ENCODE peak calls at places on chromosomes 7 and 10, in nine cellular contexts. F, N, Y, X, B, D, S, E and C are unnamed samples.

GRCh38 chr7:69654381-69654780 is 56.1 kb downstream of the AUTS2 start:
- DNase-seq in F (no peak), N (no peak), Y (no peak), X (no peak), B (no peak), D (no peak), S (peak; percentile 23), E (no peak), C (no peak)

GRCh38 chr7:75638607-75639070 is 100.1 kb downstream of the HIP1 start:
- DNase-seq in F (no peak), N (no peak), Y (peak; percentile 26), X (peak; percentile 53), B (peak; percentile 63), D (no peak), S (peak; percentile 73), E (no peak), C (peak; percentile 56)

GRCh38 chr7:20030915-20031362 is 186.2 kb downstream of the MACC1 start:
- DNase-seq in F (no peak), N (no peak), Y (peak; percentile 50), X (no peak), B (no peak), D (peak; percentile 2), S (no peak), E (no peak), C (no peak)

GRCh38 chr10:117790177-117790576 is 247.6 kb downstream of the EMX2 start:
- DNase-seq in F (no peak), N (no peak), Y (no peak), X (no peak), B (no peak), D (no peak), S (no peak), E (no peak), C (no peak)

GRCh38 chr7:135210818-135211178 is 528 bp downstream of the WDR91 start:
- DNase-seq in F (no peak), N (no peak), Y (peak; percentile 26), X (no peak), B (peak; percentile 8), D (no peak), S (no peak), E (no peak), C (peak; percentile 38)

GRCh38 chr7:130962109-130962508 is 228.1 kb upstream of the KLF14 start:
- DNase-seq in F (no peak), N (no peak), Y (no peak), X (no peak), B (no peak), D (no peak), S (no peak), E (no peak), C (no peak)

GRCh38 chr7:38731195-38731594 is 100.0 kb upstream of the AMPH start:
- DNase-seq in F (no peak), N (no peak), Y (peak; percentile 49), X (no peak), B (no peak), D (no peak), S (no peak), E (no peak), C (no peak)

GRCh38 chr7:43096875-43097274 is 15.6 kb upstream of the HECW1 start:
- DNase-seq in F (no peak), N (no peak), Y (no peak), X (no peak), B (no peak), D (no peak), S (no peak), E (no peak), C (no peak)

GRCh38 chr7:914521-915194 is 38.3 kb downstream of the GET4 start:
- DNase-seq in F (no peak), N (no peak), Y (no peak), X (peak; percentile 11), B (no peak), D (no peak), S (no peak), E (no peak), C (no peak)

GRCh38 chr7:125154930-125155329 is 225.3 kb upstream of the POT1 start:
- DNase-seq in F (no peak), N (no peak), Y (no peak), X (no peak), B (no peak), D (no peak), S (no peak), E (no peak), C (no peak)

GRCh38 chr7:139646566-139646965 is 123.1 kb downstream of the CLEC2L start:
- DNase-seq in F (no peak), N (no peak), Y (no peak), X (no peak), B (no peak), D (no peak), S (no peak), E (no peak), C (no peak)

DNA sequence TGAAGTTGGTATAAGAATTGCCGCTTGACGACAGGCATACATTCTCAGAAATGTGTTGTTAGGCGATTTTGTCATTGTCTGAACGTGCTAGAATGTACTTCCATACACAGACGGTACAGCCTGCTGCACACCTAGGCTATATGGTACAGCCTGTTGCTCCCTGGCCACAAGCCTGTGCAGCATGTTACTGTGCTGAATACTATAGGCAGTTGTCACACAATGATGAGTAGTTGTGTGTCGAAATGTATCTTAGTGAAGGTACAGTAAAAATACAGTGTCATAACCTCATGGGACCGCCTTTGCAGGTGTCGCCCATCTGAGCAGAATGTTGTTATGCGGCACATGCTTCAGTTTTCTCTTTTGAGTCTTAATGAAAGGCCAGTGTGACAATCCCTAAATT is 66.5 kb downstream of the SHH start:
- DNase-seq in F (no peak), N (no peak), Y (no peak), X (no peak), B (no peak), D (no peak), S (no peak), E (no peak), C (no peak)
- H3K4me3 ChIP-seq in F (no peak overlapping the region), N (no peak overlapping the region), Y (no peak overlapping the region), X (no peak overlapping the region), B (no peak overlapping the region), D (no peak overlapping the region), S (no peak overlapping the region), E (no peak overlapping the region), C (no peak overlapping the region)

GRCh38 chr7:105268056-105268455 is 120.7 kb downstream of the SRPK2 start:
- DNase-seq in F (no peak), N (no peak), Y (peak; percentile 87), X (no peak), B (no peak), D (no peak), S (no peak), E (no peak), C (no peak)

GRCh38 chr7:105261689-105262088 is 127.0 kb downstream of the SRPK2 start:
- DNase-seq in F (no peak), N (no peak), Y (peak; percentile 35), X (no peak), B (no peak), D (no peak), S (no peak), E (no peak), C (no peak)

GRCh38 chr7:105267244-105267643 is 121.5 kb downstream of the SRPK2 start:
- DNase-seq in F (no peak), N (no peak), Y (peak; percentile 46), X (no peak), B (no peak), D (no peak), S (no peak), E (no peak), C (no peak)

GRCh38 chr7:105268511-105269392 is 120.0 kb downstream of the SRPK2 start:
- DNase-seq in F (no peak), N (no peak), Y (peak; percentile 71), X (no peak), B (no peak), D (no peak), S (no peak), E (peak; percentile 13), C (peak; percentile 37)

DNA sequence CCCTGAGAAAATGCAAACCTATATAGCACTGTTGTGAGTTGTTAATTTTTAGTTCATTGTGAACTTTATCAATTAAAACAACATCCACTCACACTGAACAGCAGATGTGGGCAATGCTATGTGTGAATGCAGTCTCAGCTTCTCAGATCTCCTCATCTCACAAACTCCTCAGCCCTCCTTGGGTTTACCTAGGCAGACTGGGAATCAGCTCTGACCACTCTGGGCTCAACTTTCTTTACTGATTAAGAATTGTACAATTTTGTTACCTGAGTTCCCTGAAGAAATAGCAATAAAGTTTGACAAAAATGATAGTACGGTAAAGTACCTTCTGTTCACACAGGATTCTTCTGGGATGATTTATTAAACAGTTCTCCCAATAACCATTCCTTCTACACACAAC is 124.0 kb downstream of the SRPK2 start:
- DNase-seq in F (no peak), N (no peak), Y (no peak), X (no peak), B (no peak), D (no peak), S (no peak), E (no peak), C (no peak)
- H3K4me1 ChIP-seq in F (peaks cover 13% of the 10 kb centered on the region), N (peaks cover 13% of the 10 kb centered on the region), Y (peaks cover 8% of the 10 kb centered on the region), X (peaks cover 38% of the 10 kb centered on the region), B (peaks cover 1% of the 10 kb centered on the region), D (peaks cover 26% of the 10 kb centered on the region), S (peaks cover 16% of the 10 kb centered on the region), E (peaks cover 13% of the 10 kb centered on the region), C (peaks cover 16% of the 10 kb centered on the region)

GRCh38 chr10:3945026-3945425 is 160.0 kb upstream of the KLF6 start:
- DNase-seq in F (no peak), N (no peak), Y (no peak), X (no peak), B (no peak), D (no peak), S (no peak), E (no peak), C (no peak)

GRCh38 chr10:3942930-3943489 is 158.0 kb upstream of the KLF6 start:
- DNase-seq in F (no peak), N (no peak), Y (no peak), X (no peak), B (no peak), D (no peak), S (no peak), E (no peak), C (no peak)

GRCh38 chr10:3946234-3947229 is 161.5 kb upstream of the KLF6 start:
- DNase-seq in F (no peak), N (no peak), Y (no peak), X (no peak), B (no peak), D (no peak), S (no peak), E (no peak), C (no peak)

GRCh38 chr10:3943695-3944257 is 158.8 kb upstream of the KLF6 start:
- DNase-seq in F (no peak), N (no peak), Y (no peak), X (no peak), B (no peak), D (no peak), S (no peak), E (no peak), C (no peak)

DNA sequence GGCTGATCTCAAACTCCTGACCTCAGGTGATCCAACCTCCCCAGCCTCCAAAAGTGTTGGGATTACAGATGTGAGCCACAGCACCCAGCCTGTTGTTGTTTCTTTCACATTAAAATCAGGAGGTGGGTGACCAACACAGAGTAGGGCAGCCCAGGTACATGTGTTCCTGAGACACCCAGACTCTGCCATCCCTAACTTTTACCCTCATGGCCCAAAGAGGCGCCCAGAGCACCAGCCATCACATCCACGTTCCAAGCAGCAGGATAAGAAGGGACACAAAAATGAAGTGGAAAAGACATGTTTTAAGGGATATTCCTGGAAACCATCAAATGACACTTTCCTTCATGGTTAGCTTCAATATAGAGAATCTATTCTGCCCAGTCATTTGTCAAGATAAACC is 159.6 kb upstream of the KLF6 start:
- DNase-seq in F (no peak), N (no peak), Y (no peak), X (no peak), B (no peak), D (no peak), S (no peak), E (no peak), C (no peak)
- H3K4me3 ChIP-seq in F (no peak overlapping the region), N (no peak overlapping the region), Y (no peak overlapping the region), X (no peak overlapping the region), B (no peak overlapping the region), D (no peak overlapping the region), S (no peak overlapping the region), E (no peak overlapping the region), C (no peak overlapping the region)

GRCh38 chr10:71982269-71983178 is 18.3 kb downstream of the CHST3 start:
- DNase-seq in F (no peak), N (no peak), Y (no peak), X (no peak), B (no peak), D (no peak), S (no peak), E (no peak), C (no peak)
- H3K4me1 ChIP-seq in F (peaks cover 42% of the 10 kb centered on the region), N (no peaks in the 10 kb centered on the region), Y (peaks cover 41% of the 10 kb centered on the region), X (peaks cover 78% of the 10 kb centered on the region), B (peaks cover 30% of the 10 kb centered on the region), D (no peaks in the 10 kb centered on the region), S (peaks cover 49% of the 10 kb centered on the region), E (peaks cover 100% of the 10 kb centered on the region), C (peaks cover 98% of the 10 kb centered on the region)